ENCODE peak calls at places on chromosomes 4 and X, in six cellular contexts. A, W, R, X, J and N are unnamed samples. For H3K9me3, the result is how much of the 10 kb centered on the place peaks cover.

GRCh38 chr4:102878901-102879300 is 10.1 kb downstream of the CISD2 start:
- DNase-seq in A (no peak), W (no peak), R (no peak), X (no peak), J (no peak), N (no peak)

GRCh38 chr4:168119100-168119499 is 26.8 kb downstream of the ANXA10 start:
- DNase-seq in A (no peak), W (no peak), R (no peak), X (no peak), J (no peak), N (no peak)

GRCh38 chr4:40956726-40957255 is 207.0 kb downstream of the NSUN7 start:
- DNase-seq in A (no peak), W (no peak), R (no peak), X (no peak), J (no peak), N (no peak)

GRCh38 chr4:29051381-29051965 is 1668.7 kb upstream of the PCDH7 start:
- DNase-seq in A (no peak), W (no peak), R (no peak), X (no peak), J (no peak), N (no peak)

GRCh38 chrX:30906726-30907125 is 17.7 kb upstream of the TAB3 start:
- DNase-seq in A (no peak), W (peak), R (no peak), X (no peak), J (no peak), N (no peak)

GRCh38 chr4:174522183-174523002 is at the start of gene HPGD:
- DNase-seq in A (peak), W (peak), R (peak), X (peak), J (no peak), N (peak)

GRCh38 chr4:40848981-40849380 is 99.2 kb downstream of the NSUN7 start:
- DNase-seq in A (no peak), W (no peak), R (no peak), X (no peak), J (no peak), N (no peak)

GRCh38 chrX:13732246-13733067 is 2.0 kb downstream of the TRAPPC2 start:
- DNase-seq in A (no peak), W (no peak), R (no peak), X (no peak), J (no peak), N (no peak)

GRCh38 chr4:4384837-4385236 is 2.1 kb upstream of the NSG1 start:
- DNase-seq in A (no peak), W (no peak), R (peak), X (no peak), J (no peak), N (no peak)

GRCh38 chrX:47189906-47190305 is 3.7 kb upstream of the UBA1 start:
- DNase-seq in A (no peak), W (no peak), R (peak), X (no peak), J (no peak), N (no peak)

GRCh38 chrX:10841579-10841978 is 221.2 kb upstream of the MID1 start:
- DNase-seq in A (no peak), W (no peak), R (no peak), X (no peak), J (no peak), N (no peak)

GRCh38 chr4:101238706-101239105 is 108.6 kb downstream of the PPP3CA start:
- DNase-seq in A (no peak), W (no peak), R (no peak), X (no peak), J (no peak), N (no peak)

GRCh38 chr4:77251751-77252150 is 94.7 kb downstream of the CCNG2 start:
- DNase-seq in A (no peak), W (no peak), R (no peak), X (no peak), J (no peak), N (no peak)

GRCh38 chr4:62126064-62126732 is 926.1 kb downstream of the ADGRL3 start:
- DNase-seq in A (no peak), W (no peak), R (no peak), X (no peak), J (no peak), N (no peak)

GRCh38 chrX:153638436-153639176 is 8.4 kb upstream of the DUSP9 start:
- DNase-seq in A (no peak), W (no peak), R (peak), X (peak), J (no peak), N (no peak)

GRCh38 chrX:125090046-125090445 is 229.6 kb upstream of the TEX13C start:
- DNase-seq in A (no peak), W (peak), R (no peak), X (no peak), J (no peak), N (no peak)

GRCh38 chr4:71200944-71201533 is 137.8 kb upstream of the SLC4A4 start:
- DNase-seq in A (no peak), W (no peak), R (no peak), X (peak), J (no peak), N (no peak)

GRCh38 chr4:158754385-158755180 is 14.2 kb upstream of the FNIP2 start:
- DNase-seq in A (no peak), W (no peak), R (no peak), X (no peak), J (no peak), N (no peak)

GRCh38 chr4:150909116-150909515 is 106.0 kb downstream of the LRBA start:
- DNase-seq in A (no peak), W (no peak), R (no peak), X (no peak), J (no peak), N (no peak)

GRCh38 chr4:89539797-89540711 is 232.5 kb upstream of the GPRIN3 start:
- DNase-seq in A (no peak), W (no peak), R (no peak), X (no peak), J (no peak), N (no peak)

GRCh38 chr4:147311956-147312355 is 168.9 kb upstream of the EDNRA start:
- DNase-seq in A (no peak), W (no peak), R (no peak), X (no peak), J (no peak), N (no peak)

GRCh38 chrX:1378306-1378758 is 13.6 kb downstream of the SLC25A6 start:
- DNase-seq in A (no peak), W (no peak), R (peak), X (no peak), J (no peak), N (no peak)

GRCh38 chr4:86493460-86493859 is 100.7 kb upstream of the PTPN13 start:
- DNase-seq in A (no peak), W (no peak), R (no peak), X (no peak), J (no peak), N (no peak)

GRCh38 chr4:128630881-128631280 is 178.6 kb upstream of the JADE1 start:
- DNase-seq in A (no peak), W (no peak), R (no peak), X (no peak), J (no peak), N (no peak)

GRCh38 chrX:10175317-10175871 is 18.6 kb downstream of the CLCN4 start:
- DNase-seq in A (no peak), W (peak), R (no peak), X (peak), J (no peak), N (no peak)

GRCh38 chrX:152245231-152245630 is 106.9 kb upstream of the MAGEA10 start:
- DNase-seq in A (no peak), W (peak), R (no peak), X (no peak), J (no peak), N (no peak)

GRCh38 chr4:99835942-99836341 is 19.3 kb downstream of the DAPP1 start:
- DNase-seq in A (no peak), W (no peak), R (no peak), X (no peak), J (no peak), N (no peak)

GRCh38 chr4:155787113-155787710 is 28.4 kb downstream of the GUCY1B1 start:
- DNase-seq in A (no peak), W (no peak), R (no peak), X (peak), J (no peak), N (no peak)

GRCh38 chr4:137531951-137532868 is at the start of gene PCDH18:
- DNase-seq in A (peak), W (peak), R (peak), X (peak), J (peak), N (peak)

GRCh38 chr4:128675083-128675482 is 134.4 kb upstream of the JADE1 start:
- DNase-seq in A (no peak), W (no peak), R (no peak), X (no peak), J (no peak), N (no peak)

GRCh38 chr4:8588196-8588470 is 4.4 kb upstream of the CPZ start:
- DNase-seq in A (no peak), W (no peak), R (no peak), X (no peak), J (no peak), N (no peak)

GRCh38 chrX:123085311-123085940 is 98.7 kb upstream of the GRIA3 start:
- DNase-seq in A (no peak), W (no peak), R (no peak), X (no peak), J (no peak), N (no peak)

GRCh38 chr4:38531126-38531737 is 132.8 kb upstream of the KLF3 start:
- DNase-seq in A (no peak), W (no peak), R (no peak), X (peak), J (no peak), N (no peak)

GRCh38 chr4:128540122-128540521 is 252.5 kb upstream of the PGRMC2 start:
- DNase-seq in A (no peak), W (no peak), R (no peak), X (no peak), J (no peak), N (no peak)

GRCh38 chrX:111013778-111014455 is 82.1 kb upstream of the PAK3 start:
- DNase-seq in A (no peak), W (no peak), R (no peak), X (no peak), J (no peak), N (no peak)

GRCh38 chr4:165248102-165248501 is 40.7 kb downstream of the KLHL2 start:
- DNase-seq in A (no peak), W (no peak), R (no peak), X (no peak), J (no peak), N (no peak)

GRCh38 chrX:97399400-97399799 is 515.7 kb downstream of the RPA4 start:
- DNase-seq in A (no peak), W (peak), R (no peak), X (no peak), J (no peak), N (no peak)

GRCh38 chr4:138310991-138311390 is 68.8 kb upstream of the SLC7A11 start:
- DNase-seq in A (no peak), W (peak), R (no peak), X (no peak), J (no peak), N (no peak)

GRCh38 chrX:152907084-152907651 is 9.3 kb downstream of the ZNF185 start:
- DNase-seq in A (no peak), W (no peak), R (no peak), X (peak), J (no peak), N (no peak)

GRCh38 chrX:38347136-38347535 is 5.3 kb upstream of the OTC start:
- DNase-seq in A (no peak), W (no peak), R (no peak), X (peak), J (no peak), N (no peak)

GRCh38 chr4:33911951-33912350 is 2332.4 kb downstream of the ARAP2 start:
- DNase-seq in A (no peak), W (no peak), R (no peak), X (no peak), J (no peak), N (no peak)

DNA sequence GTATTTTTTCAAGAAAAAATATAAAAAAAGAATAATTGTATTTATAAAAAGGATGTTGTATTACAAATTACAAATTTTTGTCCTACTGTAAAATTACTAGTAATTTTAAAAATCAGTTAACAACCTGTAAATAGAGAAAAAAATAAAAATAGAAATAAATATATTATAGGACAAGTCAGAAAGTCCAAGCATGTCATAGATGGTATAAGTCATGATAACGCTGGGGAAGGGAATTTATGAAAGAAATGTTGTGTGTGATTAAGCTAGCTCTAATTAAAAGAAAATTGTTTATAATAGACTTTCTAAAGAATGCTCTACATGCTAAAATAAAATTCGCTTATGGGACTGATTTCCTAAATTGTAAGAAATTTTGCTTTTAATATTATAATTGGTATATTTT is 2329.9 kb downstream of the ARAP2 start:
- DNase-seq in A (no peak), W (no peak), R (no peak), X (no peak), J (no peak), N (no peak)
- H3K9me3 ChIP-seq in A (under half), W (under half), R (under half), X (under half), J (under half), N (under half)

GRCh38 chrX:53055244-53055849 is 6.8 kb downstream of the GPR173 start:
- DNase-seq in A (no peak), W (no peak), R (no peak), X (no peak), J (no peak), N (no peak)

GRCh38 chrX:53050841-53051240 is 2.3 kb downstream of the GPR173 start:
- DNase-seq in A (no peak), W (peak), R (no peak), X (no peak), J (no peak), N (no peak)

GRCh38 chrX:53056292-53056691 is 7.7 kb downstream of the GPR173 start:
- DNase-seq in A (no peak), W (no peak), R (no peak), X (no peak), J (no peak), N (no peak)
- H3K9me3 ChIP-seq in A (under half), W (under half), R (under half), X (under half), J (under half), N (under half)

DNA sequence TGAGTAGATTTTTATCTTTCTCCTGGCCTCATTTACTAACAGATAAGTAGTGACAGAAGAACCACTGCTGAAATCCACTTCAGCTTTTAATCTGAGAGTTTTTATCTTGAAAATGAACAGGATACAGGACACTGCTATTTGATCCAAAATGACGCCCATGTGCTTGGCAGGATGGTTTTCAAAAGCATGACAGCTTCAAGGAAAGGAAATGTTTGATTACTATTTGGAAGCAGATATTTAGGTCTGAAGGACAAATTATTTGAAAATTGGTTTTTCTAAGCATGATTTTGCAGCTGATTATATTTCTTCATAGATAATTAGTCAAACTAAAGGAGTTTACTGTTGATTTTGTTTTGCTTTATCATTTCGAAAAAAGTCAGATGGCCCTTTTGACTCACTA is 11.1 kb downstream of the PACRGL start:
- DNase-seq in A (no peak), W (no peak), R (no peak), X (no peak), J (no peak), N (no peak)
- H3K9me3 ChIP-seq in A (under half), W (under half), R (under half), X (under half), J (under half), N (under half)

GRCh38 chrX:68634649-68635227 is 12.7 kb upstream of the STARD8 start:
- DNase-seq in A (no peak), W (no peak), R (no peak), X (no peak), J (no peak), N (no peak)

GRCh38 chrX:68646421-68646820 is 1.0 kb upstream of the STARD8 start:
- DNase-seq in A (no peak), W (no peak), R (no peak), X (no peak), J (no peak), N (no peak)

GRCh38 chrX:68640661-68641060 is 6.8 kb upstream of the STARD8 start:
- DNase-seq in A (no peak), W (no peak), R (no peak), X (no peak), J (no peak), N (no peak)
- H3K9me3 ChIP-seq in A (under half), W (under half), R (under half), X (under half), J (under half), N (under half)

DNA sequence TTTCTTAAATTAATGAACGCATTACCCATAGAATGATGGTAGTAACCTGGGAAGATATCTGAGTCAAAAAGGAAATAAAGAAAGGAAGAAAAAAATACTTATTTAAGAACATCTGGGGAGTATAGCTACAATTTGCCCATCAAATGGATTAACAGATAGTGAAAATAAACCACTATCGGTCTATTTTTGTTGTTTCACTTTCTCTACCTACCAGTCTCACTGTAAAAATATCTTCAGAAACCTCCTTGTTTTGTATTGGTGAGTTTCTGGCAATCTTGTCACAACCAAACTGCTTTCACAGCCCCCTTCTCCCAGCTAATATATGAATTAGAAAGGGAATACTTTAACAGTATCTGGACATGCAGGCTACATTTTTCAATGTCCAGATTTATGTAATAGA is 783.5 kb downstream of the STPG2 start:
- DNase-seq in A (no peak), W (no peak), R (no peak), X (no peak), J (no peak), N (no peak)
- H3K9me3 ChIP-seq in A (under half), W (under half), R (under half), X (under half), J (under half), N (under half)

GRCh38 chr4:114151-114550 is 10.2 kb upstream of the ZNF718 start:
- DNase-seq in A (no peak), W (no peak), R (no peak), X (no peak), J (no peak), N (no peak)
- H3K9me3 ChIP-seq in A (under half), W (under half), R (under half), X (under half), J (under half), N (under half)

DNA sequence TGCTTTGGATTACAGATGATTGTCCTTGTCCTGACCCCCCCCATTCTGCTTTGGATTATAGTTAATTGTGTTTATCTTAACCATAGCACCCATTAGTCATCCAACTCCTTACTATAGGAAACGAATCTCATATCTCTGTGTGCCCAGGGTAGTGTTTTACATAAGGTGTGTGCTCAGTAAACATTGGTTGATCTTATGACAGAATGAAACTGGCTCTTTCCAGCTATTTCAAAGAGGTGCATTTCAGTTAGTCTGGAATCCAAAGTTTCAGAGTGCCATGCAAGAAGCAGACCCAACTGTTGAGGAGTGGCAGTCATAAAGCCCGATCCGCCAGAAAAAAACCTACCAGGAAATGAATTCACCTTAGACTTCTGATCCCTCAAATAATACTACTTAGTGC is 14.7 kb downstream of the TRIM2 start:
- DNase-seq in A (no peak), W (no peak), R (no peak), X (peak), J (no peak), N (peak)
- H3K9me3 ChIP-seq in A (under half), W (under half), R (under half), X (under half), J (under half), N (under half)

GRCh38 chrX:3639236-3639635 is 74.2 kb downstream of the PRKX start:
- DNase-seq in A (no peak), W (no peak), R (no peak), X (no peak), J (no peak), N (no peak)
- H3K9me3 ChIP-seq in A (under half), W (under half), R (under half), X (under half), J (under half), N (under half)